ENCODE peak calls at places on chromosomes 4 and X, in four cellular contexts. One of them, this sample, is unnamed.

GRCh38 chr4:147765121-147765521 is 33.2 kb downstream of the ARHGAP10 start:
- DNase-seq in fibroblast of the conjunctiva: no peak
- DNase-seq in M059J: no peak
- DNase-seq in progenitor cell of endocrine pancreas: no peak
- DNase-seq in this sample: no peak

GRCh38 chr4:173536808-173537429 is 6.9 kb upstream of the HAND2 start:
- DNase-seq in fibroblast of the conjunctiva: no peak
- DNase-seq in M059J: no peak
- DNase-seq in progenitor cell of endocrine pancreas: no peak
- DNase-seq in this sample: no peak

GRCh38 chr4:188434686-188435085 is 295.4 kb downstream of the TRIML1 start:
- DNase-seq in fibroblast of the conjunctiva: no peak
- DNase-seq in progenitor cell of endocrine pancreas: no peak
- DNase-seq in M059J: peak
- DNase-seq in this sample: no peak

GRCh38 chrX:142040906-142041305 is 137.2 kb downstream of the MAGEC1 start:
- DNase-seq in M059J: peak
- DNase-seq in progenitor cell of endocrine pancreas: no peak
- DNase-seq in fibroblast of the conjunctiva: no peak
- DNase-seq in this sample: no peak

GRCh38 chrX:131633285-131633917 is 89.5 kb downstream of the OR13H1 start:
- DNase-seq in fibroblast of the conjunctiva: peak
- DNase-seq in M059J: peak
- DNase-seq in progenitor cell of endocrine pancreas: peak
- DNase-seq in this sample: no peak

GRCh38 chrX:46840946-46841740 is 4.3 kb downstream of the RP2 start:
- DNase-seq in progenitor cell of endocrine pancreas: no peak
- DNase-seq in M059J: peak
- DNase-seq in fibroblast of the conjunctiva: no peak
- DNase-seq in this sample: no peak

GRCh38 chr4:147994076-147994475 is 262.2 kb downstream of the ARHGAP10 start:
- DNase-seq in fibroblast of the conjunctiva: no peak
- DNase-seq in M059J: no peak
- DNase-seq in progenitor cell of endocrine pancreas: no peak
- DNase-seq in this sample: no peak

GRCh38 chr4:3724319-3725231 is 41.6 kb upstream of the ADRA2C start:
- DNase-seq in fibroblast of the conjunctiva: no peak
- DNase-seq in M059J: no peak
- DNase-seq in progenitor cell of endocrine pancreas: no peak
- DNase-seq in this sample: no peak

GRCh38 chr4:24179201-24179840 is 289.5 kb upstream of the PPARGC1A start:
- DNase-seq in M059J: no peak
- DNase-seq in fibroblast of the conjunctiva: no peak
- DNase-seq in progenitor cell of endocrine pancreas: no peak
- DNase-seq in this sample: no peak

This sample was measured in mesenteric fat pad.